ENCODE peak calls at places on chromosomes 2 and 18, in four cellular contexts. One of them, this sample, is unnamed.

GRCh38 chr18:13375302-13376255 is 157.0 kb downstream of the LDLRAD4 start:
- DNase-seq in cardiac fibroblast: peak
- DNase-seq in BE2C: peak
- DNase-seq in OCI-LY7: no peak
- DNase-seq in this sample: peak

GRCh38 chr2:85708641-85709040 is 14.5 kb downstream of the GNLY start:
- DNase-seq in BE2C: no peak
- DNase-seq in OCI-LY7: no peak
- DNase-seq in cardiac fibroblast: no peak
- DNase-seq in this sample: no peak

GRCh38 chr2:112541315-112542122 is 746 bp upstream of the POLR1B start:
- DNase-seq in cardiac fibroblast: peak
- DNase-seq in BE2C: peak
- DNase-seq in OCI-LY7: peak
- DNase-seq in this sample: peak

GRCh38 chr2:150572961-150573395 is 85.5 kb upstream of the RND3 start:
- DNase-seq in cardiac fibroblast: no peak
- DNase-seq in BE2C: no peak
- DNase-seq in OCI-LY7: no peak
- DNase-seq in this sample: no peak

GRCh38 chr18:74532511-74533025 is 1.7 kb upstream of the CNDP1 start:
- DNase-seq in cardiac fibroblast: no peak
- DNase-seq in BE2C: no peak
- DNase-seq in OCI-LY7: no peak
- DNase-seq in this sample: no peak

GRCh38 chr2:102385522-102385921 is 29.9 kb downstream of the IL18R1 start:
- DNase-seq in OCI-LY7: no peak
- DNase-seq in cardiac fibroblast: peak
- DNase-seq in BE2C: no peak
- DNase-seq in this sample: no peak

GRCh38 chr2:15766911-15767597 is 173.3 kb upstream of the MYCN start:
- DNase-seq in BE2C: no peak
- DNase-seq in OCI-LY7: no peak
- DNase-seq in cardiac fibroblast: no peak
- DNase-seq in this sample: no peak

GRCh38 chr2:186570587-186570986 is 19.3 kb upstream of the ITGAV start:
- DNase-seq in OCI-LY7: no peak
- DNase-seq in BE2C: no peak
- DNase-seq in cardiac fibroblast: peak
- DNase-seq in this sample: peak

GRCh38 chr18:58637197-58637596 is 8.3 kb upstream of the ALPK2 start:
- DNase-seq in OCI-LY7: no peak
- DNase-seq in cardiac fibroblast: no peak
- DNase-seq in BE2C: no peak
- DNase-seq in this sample: no peak

GRCh38 chr2:238939074-238939473 is 91.2 kb downstream of the TWIST2 start:
- DNase-seq in OCI-LY7: no peak
- DNase-seq in BE2C: no peak
- DNase-seq in cardiac fibroblast: no peak
- DNase-seq in this sample: peak

GRCh38 chr2:197189770-197190434 is 120.7 kb downstream of the ANKRD44 start:
- DNase-seq in cardiac fibroblast: no peak
- DNase-seq in BE2C: no peak
- DNase-seq in OCI-LY7: no peak
- DNase-seq in this sample: no peak

GRCh38 chr2:9952286-9952737 is 819 bp downstream of the GRHL1 start:
- DNase-seq in BE2C: no peak
- DNase-seq in cardiac fibroblast: no peak
- DNase-seq in OCI-LY7: no peak
- DNase-seq in this sample: no peak

GRCh38 chr2:30396436-30397232 is 50.4 kb upstream of the LCLAT1 start:
- DNase-seq in cardiac fibroblast: no peak
- DNase-seq in OCI-LY7: no peak
- DNase-seq in BE2C: no peak
- DNase-seq in this sample: no peak

GRCh38 chr2:48406950-48407349 is 123.0 kb upstream of the STON1 start:
- DNase-seq in OCI-LY7: no peak
- DNase-seq in cardiac fibroblast: no peak
- DNase-seq in BE2C: no peak
- DNase-seq in this sample: no peak

GRCh38 chr2:84906108-84906899 is 848 bp downstream of the TMSB10 start:
- DNase-seq in OCI-LY7: no peak
- DNase-seq in BE2C: peak
- DNase-seq in cardiac fibroblast: no peak
- DNase-seq in this sample: no peak

GRCh38 chr2:69514406-69514805 is 77.2 kb upstream of the NFU1 start:
- DNase-seq in OCI-LY7: no peak
- DNase-seq in cardiac fibroblast: peak
- DNase-seq in BE2C: peak
- DNase-seq in this sample: peak

GRCh38 chr2:226644342-226644957 is 155.2 kb downstream of the IRS1 start:
- DNase-seq in BE2C: no peak
- DNase-seq in OCI-LY7: no peak
- DNase-seq in cardiac fibroblast: peak
- DNase-seq in this sample: peak

GRCh38 chr18:12060182-12060870 is 33.3 kb upstream of the ANKRD62 start:
- DNase-seq in OCI-LY7: peak
- DNase-seq in cardiac fibroblast: no peak
- DNase-seq in BE2C: no peak
- DNase-seq in this sample: no peak

GRCh38 chr2:134774786-134775641 is 56.2 kb upstream of the TMEM163 start:
- DNase-seq in OCI-LY7: no peak
- DNase-seq in cardiac fibroblast: peak
- DNase-seq in BE2C: no peak
- DNase-seq in this sample: peak

GRCh38 chr2:134774074-134774742 is 55.4 kb upstream of the TMEM163 start:
- DNase-seq in cardiac fibroblast: peak
- DNase-seq in OCI-LY7: no peak
- DNase-seq in BE2C: no peak
- DNase-seq in this sample: peak

GRCh38 chr2:134771313-134771801 is 52.6 kb upstream of the TMEM163 start:
- DNase-seq in OCI-LY7: no peak
- DNase-seq in cardiac fibroblast: no peak
- DNase-seq in BE2C: no peak
- DNase-seq in this sample: no peak

GRCh38 chr2:134772493-134773169 is 53.8 kb upstream of the TMEM163 start:
- DNase-seq in cardiac fibroblast: no peak
- DNase-seq in OCI-LY7: no peak
- DNase-seq in BE2C: no peak
- DNase-seq in this sample: no peak

GRCh38 chr2:134773372-134774073 is 54.7 kb upstream of the TMEM163 start:
- DNase-seq in cardiac fibroblast: peak
- DNase-seq in OCI-LY7: no peak
- DNase-seq in BE2C: peak
- DNase-seq in this sample: no peak
- H3K4me3 ChIP-seq in cardiac fibroblast: no peak
- H3K4me3 ChIP-seq in OCI-LY7: no peak
- H3K4me3 ChIP-seq in BE2C: no peak
- H3K4me3 ChIP-seq in this sample: no peak

GRCh38 chr2:96143848-96144480 is 1.3 kb downstream of the DUSP2 start:
- DNase-seq in BE2C: no peak
- DNase-seq in cardiac fibroblast: no peak
- DNase-seq in OCI-LY7: peak
- DNase-seq in this sample: no peak
- TF ChIP-seq CTCF in BE2C: no peak
- TF ChIP-seq CTCF in cardiac fibroblast: no peak
- TF ChIP-seq CTCF in OCI-LY7: peak
- TF ChIP-seq CTCF in this sample: no peak

GRCh38 chr2:232925153-232925768 is 55.2 kb downstream of the SNORC start:
- DNase-seq in BE2C: no peak
- DNase-seq in OCI-LY7: no peak
- DNase-seq in cardiac fibroblast: no peak
- DNase-seq in this sample: no peak

GRCh38 chr2:232927793-232928563 is 57.9 kb downstream of the SNORC start:
- DNase-seq in BE2C: no peak
- DNase-seq in OCI-LY7: no peak
- DNase-seq in cardiac fibroblast: no peak
- DNase-seq in this sample: no peak

GRCh38 chr2:232927041-232927792 is 57.2 kb downstream of the SNORC start:
- DNase-seq in OCI-LY7: no peak
- DNase-seq in BE2C: no peak
- DNase-seq in cardiac fibroblast: peak
- DNase-seq in this sample: peak

GRCh38 chr2:232925769-232926163 is 55.7 kb downstream of the SNORC start:
- DNase-seq in OCI-LY7: no peak
- DNase-seq in BE2C: no peak
- DNase-seq in cardiac fibroblast: no peak
- DNase-seq in this sample: no peak

DNA sequence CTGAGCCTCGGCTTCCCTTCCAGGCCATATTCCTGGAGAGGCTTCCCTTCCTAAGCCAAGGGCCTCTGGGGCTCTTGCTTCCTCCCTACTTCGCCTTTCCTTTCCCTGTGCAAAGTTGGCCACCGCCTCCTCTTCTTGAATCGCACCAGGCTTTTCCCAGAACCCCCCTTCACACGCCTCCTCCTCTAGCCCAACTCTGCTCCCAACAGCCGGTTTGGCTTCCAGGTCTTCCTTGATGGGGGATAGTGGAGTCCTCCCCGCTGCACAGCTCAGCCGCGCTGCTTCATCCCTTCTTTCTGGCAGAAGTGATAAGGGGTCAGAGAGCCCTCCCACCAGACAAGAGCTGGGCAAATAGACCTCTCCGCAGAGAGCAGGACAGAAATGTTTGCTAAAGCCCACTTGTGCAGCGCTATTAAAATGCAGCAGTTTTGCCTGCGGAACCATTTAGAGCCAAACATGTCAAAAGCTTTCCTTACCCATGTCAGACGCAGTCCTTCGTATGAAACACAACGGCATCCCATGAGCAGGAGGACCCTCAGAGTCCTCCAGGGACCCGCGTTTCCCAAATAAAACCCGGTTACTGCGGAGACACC is 56.5 kb downstream of the SNORC start:
- DNase-seq in cardiac fibroblast: no peak
- DNase-seq in BE2C: no peak
- DNase-seq in OCI-LY7: no peak
- DNase-seq in this sample: no peak
- H3K4me3 ChIP-seq in cardiac fibroblast: no peak
- H3K4me3 ChIP-seq in BE2C: no peak
- H3K4me3 ChIP-seq in OCI-LY7: no peak
- H3K4me3 ChIP-seq in this sample: peak

DNA sequence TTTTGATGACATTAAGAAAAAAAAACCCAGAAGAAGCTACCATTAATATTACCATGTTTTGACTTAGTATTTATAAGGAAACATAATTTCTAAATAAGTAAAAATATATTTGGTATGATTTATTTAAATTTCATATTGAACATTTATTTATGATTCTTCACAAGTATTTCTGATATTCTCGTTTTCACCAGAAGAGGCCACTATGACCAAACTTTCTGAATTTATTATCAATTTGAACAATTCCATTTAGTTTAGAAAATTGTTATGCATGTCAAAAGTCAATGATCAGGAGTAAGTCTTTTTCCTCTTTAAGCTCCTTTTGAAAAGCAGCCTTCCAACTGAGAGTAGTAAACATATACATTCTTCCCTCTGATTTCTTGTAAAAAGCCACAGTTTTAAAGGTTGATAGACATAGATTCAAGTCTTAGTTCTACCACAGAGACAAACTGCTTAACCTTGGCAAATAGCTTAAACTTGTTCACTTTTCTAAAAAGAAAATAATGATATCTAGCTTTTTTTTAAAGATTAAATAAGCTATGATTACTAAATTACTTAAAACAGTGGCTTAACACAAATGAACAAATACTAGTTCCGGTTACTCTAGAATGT is 329.9 kb downstream of the TRIB2 start:
- DNase-seq in BE2C: no peak
- DNase-seq in OCI-LY7: peak
- DNase-seq in cardiac fibroblast: peak
- DNase-seq in this sample: peak
- TF ChIP-seq CTCF in BE2C: peak
- TF ChIP-seq CTCF in OCI-LY7: peak
- TF ChIP-seq CTCF in cardiac fibroblast: peak
- TF ChIP-seq CTCF in this sample: peak

DNA sequence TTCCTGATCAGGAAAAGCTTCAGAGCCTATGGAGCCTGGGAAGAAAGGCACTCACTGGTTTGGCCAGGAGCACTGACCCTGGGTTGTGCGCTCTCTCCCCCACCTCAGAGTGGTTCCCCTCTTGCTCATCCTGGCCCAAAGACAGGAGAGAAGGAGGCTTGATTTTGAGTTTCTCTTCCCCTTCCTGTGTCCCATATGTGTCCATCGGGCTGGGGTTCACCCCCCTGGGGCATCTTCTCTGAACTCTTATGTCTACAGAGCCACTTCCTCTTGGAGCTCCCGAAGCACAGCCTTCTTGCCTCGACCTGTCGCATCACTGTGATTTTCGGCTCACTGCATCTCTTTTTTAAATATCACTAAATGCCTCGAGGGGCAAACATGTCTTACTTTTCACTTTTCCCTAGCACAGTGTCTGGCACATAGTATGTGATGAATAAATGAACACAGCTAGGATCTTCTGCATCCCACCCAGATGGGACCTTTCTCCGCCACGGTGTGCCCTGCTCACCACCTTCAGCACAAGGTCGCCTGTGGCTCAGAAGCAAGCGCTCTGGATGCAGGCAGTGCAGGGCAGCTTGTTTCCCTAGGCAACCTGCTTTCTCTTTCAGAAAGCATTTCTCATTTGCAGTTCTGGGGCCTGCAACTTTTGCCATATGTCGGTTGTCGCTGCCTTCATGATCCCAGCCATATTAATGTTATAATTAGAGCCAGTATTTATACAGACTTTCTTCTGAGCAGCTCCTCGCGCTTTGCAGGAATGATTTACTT is 692.5 kb downstream of the RNF144A start:
- DNase-seq in OCI-LY7: peak
- DNase-seq in cardiac fibroblast: no peak
- DNase-seq in BE2C: no peak
- DNase-seq in this sample: no peak
- H3K4me3 ChIP-seq in OCI-LY7: no peak
- H3K4me3 ChIP-seq in cardiac fibroblast: no peak
- H3K4me3 ChIP-seq in BE2C: no peak
- H3K4me3 ChIP-seq in this sample: no peak

DNA sequence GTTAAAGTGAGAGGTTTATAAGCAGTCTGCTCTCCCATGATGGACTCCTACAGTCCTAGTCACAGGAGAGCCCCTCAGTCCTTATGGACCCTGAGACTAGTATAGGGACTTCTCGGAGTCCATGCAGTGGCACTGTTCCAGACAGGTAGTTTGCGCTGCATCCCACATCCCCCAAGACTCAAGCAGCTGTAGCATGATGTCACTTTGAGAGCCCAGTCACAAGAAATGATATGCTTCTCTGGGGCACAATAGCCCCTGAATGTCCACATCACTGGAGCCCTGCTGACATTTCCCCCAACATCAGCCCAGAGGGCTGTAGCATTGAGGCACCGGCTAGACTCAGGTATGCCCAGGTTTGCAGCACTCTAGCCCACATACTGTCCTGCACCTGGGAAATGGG is 220.1 kb downstream of the OTX1 start:
- DNase-seq in BE2C: no peak
- DNase-seq in cardiac fibroblast: no peak
- DNase-seq in OCI-LY7: no peak
- DNase-seq in this sample: no peak
- TF ChIP-seq CTCF in BE2C: no peak
- TF ChIP-seq CTCF in cardiac fibroblast: no peak
- TF ChIP-seq CTCF in OCI-LY7: no peak
- TF ChIP-seq CTCF in this sample: no peak